ENCODE peak calls at places on chromosome 7, in seven cellular contexts. B is neural crest cell; E is activated T-helper 1 cell treated with Interleukin-2 at 50 U/mL for 16 hours; D is activated CD4-positive, alpha-beta T cell treated with anti-CD3 and anti-CD28 coated beads, Interleukin-2, amount 50 U/mL, for 1 hour; A is kidney tubule cell; H is NAMALWA; G is cardiac muscle cell. Z is an unnamed sample.
A peak's percentile ranks its signal among the peaks of the same experiment; 100 is the strongest.

GRCh38 chr7:138065827-138066226 is 10.4 kb upstream of the AKR1D1 start:
- DNase-seq in B (no peak), E (no peak), D (no peak), A (no peak), H (no peak), G (no peak), Z (no peak)

GRCh38 chr7:36029846-36030510 is 123.1 kb upstream of the EEPD1 start:
- DNase-seq in B (no peak), E (no peak), D (no peak), A (no peak), H (no peak), G (no peak), Z (no peak)

GRCh38 chr7:22156205-22156604 is 200.7 kb downstream of the RAPGEF5 start:
- DNase-seq in B (no peak), E (no peak), D (no peak), A (peak; percentile 80), H (no peak), G (peak; percentile 45), Z (no peak)

GRCh38 chr7:12570148-12570528 is 382 bp upstream of the SCIN start:
- DNase-seq in B (no peak), E (no peak), D (no peak), A (peak; percentile 67), H (no peak), G (no peak), Z (no peak)

GRCh38 chr7:140673063-140673769 is 471 bp downstream of the ADCK2 start:
- DNase-seq in B (peak; percentile 24), E (peak; percentile 39), D (peak; percentile 62), A (peak; percentile 64), H (peak; percentile 70), G (no peak), Z (no peak)

GRCh38 chr7:65325793-65326432 is 47.7 kb upstream of the ZNF92 start:
- DNase-seq in B (no peak), E (no peak), D (no peak), A (peak; percentile 41), H (no peak), G (no peak), Z (no peak)

GRCh38 chr7:28473567-28474266 is 61.4 kb downstream of the CREB5 start:
- DNase-seq in B (no peak), E (no peak), D (no peak), A (no peak), H (no peak), G (no peak), Z (no peak)

GRCh38 chr7:128879461-128879938 is 16.8 kb downstream of the ATP6V1F start:
- DNase-seq in B (no peak), E (no peak), D (no peak), A (no peak), H (no peak), G (no peak), Z (no peak)

GRCh38 chr7:30074422-30075030 is 46.3 kb downstream of the PLEKHA8 start:
- DNase-seq in B (no peak), E (no peak), D (no peak), A (peak; percentile 55), H (peak; percentile 72), G (peak; percentile 65), Z (peak; percentile 15)

GRCh38 chr7:112484671-112485097 is 3.9 kb downstream of the LSMEM1 start:
- DNase-seq in B (no peak), E (no peak), D (no peak), A (peak; percentile 87), H (no peak), G (peak; percentile 88), Z (peak; percentile 99)

GRCh38 chr7:42134276-42134871 is 102.6 kb downstream of the GLI3 start:
- DNase-seq in B (no peak), E (no peak), D (no peak), A (no peak), H (no peak), G (no peak), Z (no peak)

GRCh38 chr7:18654709-18655108 is 159.2 kb downstream of the HDAC9 start:
- DNase-seq in B (no peak), E (no peak), D (no peak), A (no peak), H (no peak), G (no peak), Z (no peak)

GRCh38 chr7:30469303-30469702 is 9.3 kb downstream of the NOD1 start:
- DNase-seq in B (no peak), E (no peak), D (no peak), A (peak; percentile 95), H (no peak), G (peak; percentile 100), Z (peak; percentile 73)

GRCh38 chr7:73977626-73978618 is 50.1 kb upstream of the ELN start:
- DNase-seq in B (no peak), E (no peak), D (no peak), A (no peak), H (no peak), G (no peak), Z (no peak)

GRCh38 chr7:137989127-137989526 is 12.8 kb downstream of the CREB3L2 start:
- DNase-seq in B (no peak), E (no peak), D (no peak), A (no peak), H (no peak), G (no peak), Z (no peak)

GRCh38 chr7:3089493-3089892 is 45.8 kb upstream of the CARD11 start:
- DNase-seq in B (peak; percentile 28), E (no peak), D (no peak), A (peak; percentile 20), H (peak; percentile 50), G (peak; percentile 15), Z (no peak)

GRCh38 chr7:3245077-3245476 is 56.0 kb upstream of the SDK1 start:
- DNase-seq in B (no peak), E (no peak), D (no peak), A (no peak), H (no peak), G (no peak), Z (no peak)

GRCh38 chr7:157690833-157691382 is 354.1 kb downstream of the DNAJB6 start:
- DNase-seq in B (peak; percentile 63), E (no peak), D (no peak), A (peak; percentile 46), H (no peak), G (peak; percentile 91), Z (no peak)

GRCh38 chr7:151012921-151013347 is 11.4 kb downstream of the ATG9B start:
- DNase-seq in B (no peak), E (no peak), D (no peak), A (no peak), H (peak; percentile 38), G (peak; percentile 51), Z (peak; percentile 56)

GRCh38 chr7:35725280-35725680 is 30.3 kb upstream of the HERPUD2 start:
- DNase-seq in B (no peak), E (peak; percentile 42), D (peak; percentile 56), A (no peak), H (peak; percentile 89), G (no peak), Z (no peak)

GRCh38 chr7:116724560-116725231 is 52.7 kb downstream of the MET start:
- DNase-seq in B (no peak), E (no peak), D (no peak), A (no peak), H (no peak), G (no peak), Z (no peak)

GRCh38 chr7:41416208-41416595 is 286.7 kb downstream of the INHBA start:
- DNase-seq in B (no peak), E (no peak), D (no peak), A (no peak), H (no peak), G (no peak), Z (no peak)

GRCh38 chr7:600149-600814 is 80.6 kb upstream of the PDGFA start:
- DNase-seq in B (no peak), E (no peak), D (no peak), A (no peak), H (no peak), G (no peak), Z (no peak)

GRCh38 chr7:113986216-113986615 is 67.4 kb upstream of the PPP1R3A start:
- DNase-seq in B (no peak), E (no peak), D (no peak), A (no peak), H (no peak), G (no peak), Z (no peak)

GRCh38 chr7:142602756-142603155 is 146.5 kb upstream of the PRSS1 start:
- DNase-seq in B (no peak), E (no peak), D (no peak), A (no peak), H (peak; percentile 30), G (no peak), Z (no peak)

GRCh38 chr7:20280475-20281351 is 50.0 kb upstream of the ITGB8 start:
- DNase-seq in B (no peak), E (no peak), D (no peak), A (no peak), H (no peak), G (peak; percentile 77), Z (no peak)

GRCh38 chr7:31263363-31263762 is 77.2 kb downstream of the NEUROD6 start:
- DNase-seq in B (no peak), E (no peak), D (no peak), A (no peak), H (no peak), G (no peak), Z (no peak)

GRCh38 chr7:25885057-25885576 is 266.9 kb upstream of the NFE2L3 start:
- DNase-seq in B (no peak), E (no peak), D (no peak), A (no peak), H (no peak), G (no peak), Z (no peak)

GRCh38 chr7:22589641-22590141 is 89.7 kb upstream of the STEAP1B start:
- DNase-seq in B (no peak), E (no peak), D (no peak), A (peak; percentile 41), H (no peak), G (peak; percentile 88), Z (no peak)

Z was measured in COLO829.